ENCODE peak calls at places on chromosomes 1 and 21, in six cellular contexts. T, Q, E, F, G and L are unnamed samples.

GRCh38 chr1:60637651-60638050 is 444.7 kb upstream of the NFIA start:
- DNase-seq in T (no peak), Q (no peak), E (no peak), F (no peak), G (no peak), L (no peak)

GRCh38 chr21:36337099-36337509 is 17.1 kb downstream of the MORC3 start:
- DNase-seq in T (peak; percentile 37), Q (peak; percentile 78), E (no peak), F (no peak), G (peak; percentile 42), L (no peak)

GRCh38 chr1:197066719-197067456 is at the start of gene F13B:
- DNase-seq in T (no peak), Q (no peak), E (no peak), F (no peak), G (no peak), L (no peak)

GRCh38 chr1:247448107-247448778 is 9.7 kb downstream of the OR2B11 start:
- DNase-seq in T (peak; percentile 49), Q (peak; percentile 31), E (peak; percentile 71), F (peak; percentile 55), G (peak; percentile 53), L (peak; percentile 86)

GRCh38 chr1:10508511-10508951 is 33.8 kb downstream of the PEX14 start:
- DNase-seq in T (peak; percentile 82), Q (peak; percentile 57), E (peak; percentile 64), F (peak; percentile 60), G (no peak), L (peak; percentile 69)

GRCh38 chr1:67609572-67609939 is 75.4 kb upstream of the GADD45A start:
- DNase-seq in T (no peak), Q (no peak), E (no peak), F (no peak), G (no peak), L (no peak)

GRCh38 chr1:150999051-150999674 is 7.5 kb downstream of the MINDY1 start:
- DNase-seq in T (peak; percentile 93), Q (peak; percentile 87), E (no peak), F (no peak), G (no peak), L (no peak)

GRCh38 chr1:12473596-12474329 is 144.2 kb downstream of the DHRS3 start:
- DNase-seq in T (no peak), Q (peak; percentile 30), E (no peak), F (no peak), G (no peak), L (no peak)

GRCh38 chr1:89644119-89644814 is 11.3 kb downstream of the LRRC8C start:
- DNase-seq in T (no peak), Q (no peak), E (no peak), F (no peak), G (no peak), L (no peak)

GRCh38 chr1:89641781-89642180 is 8.9 kb downstream of the LRRC8C start:
- DNase-seq in T (peak; percentile 29), Q (no peak), E (no peak), F (no peak), G (no peak), L (no peak)

GRCh38 chr1:89640440-89640839 is 7.5 kb downstream of the LRRC8C start:
- DNase-seq in T (no peak), Q (no peak), E (no peak), F (no peak), G (no peak), L (no peak)

GRCh38 chr1:89646259-89646658 is 13.3 kb downstream of the LRRC8C start:
- DNase-seq in T (no peak), Q (no peak), E (no peak), F (no peak), G (no peak), L (no peak)

GRCh38 chr1:89643577-89643976 is 10.7 kb downstream of the LRRC8C start:
- DNase-seq in T (no peak), Q (no peak), E (no peak), F (no peak), G (no peak), L (no peak)
- H4K91ac ChIP-seq in T (no peak overlapping the region), Q (no peak overlapping the region), E (no peak overlapping the region), F (no peak overlapping the region), G (no peak overlapping the region), L (no peak overlapping the region)

DNA sequence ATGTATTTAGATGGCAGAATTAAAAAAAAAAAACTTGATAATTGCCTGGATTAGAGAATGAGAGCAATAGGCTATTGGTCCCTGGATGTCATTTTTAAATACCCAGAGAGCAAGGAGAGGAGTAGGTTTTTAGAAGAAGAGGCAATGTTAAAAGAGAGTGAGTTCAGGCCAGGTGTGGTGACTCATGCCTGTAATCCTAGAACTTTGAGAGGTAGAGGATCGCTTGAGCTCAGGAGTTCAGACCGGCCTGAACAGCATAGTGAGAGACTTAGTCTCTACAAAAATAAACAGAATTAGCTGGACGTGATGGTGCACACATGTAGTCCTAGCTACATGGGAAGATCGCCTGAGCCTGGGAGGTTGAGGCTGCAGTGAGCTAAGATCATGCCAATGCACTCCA is 15.9 kb upstream of the MUTYH start:
- DNase-seq in T (no peak), Q (peak; percentile 55), E (no peak), F (no peak), G (no peak), L (no peak)
- H4K91ac ChIP-seq in T (no peak overlapping the region), Q (no peak overlapping the region), E (no peak overlapping the region), F (no peak overlapping the region), G (no peak overlapping the region), L (no peak overlapping the region)

GRCh38 chr21:33461538-33462250 is 18.1 kb downstream of the TMEM50B start:
- DNase-seq in T (no peak), Q (no peak), E (no peak), F (no peak), G (no peak), L (no peak)
- H4K91ac ChIP-seq in T (no peak overlapping the region), Q (no peak overlapping the region), E (no peak overlapping the region), F (no peak overlapping the region), G (no peak overlapping the region), L (no peak overlapping the region)

GRCh38 chr1:221696045-221696444 is 45.8 kb downstream of the DUSP10 start:
- DNase-seq in T (no peak), Q (peak; percentile 58), E (no peak), F (no peak), G (peak; percentile 34), L (no peak)

GRCh38 chr1:221693087-221693486 is 48.8 kb downstream of the DUSP10 start:
- DNase-seq in T (no peak), Q (no peak), E (no peak), F (no peak), G (no peak), L (no peak)

GRCh38 chr1:221694109-221694508 is 47.8 kb downstream of the DUSP10 start:
- DNase-seq in T (no peak), Q (no peak), E (no peak), F (no peak), G (no peak), L (no peak)

GRCh38 chr1:221696740-221697461 is 45.0 kb downstream of the DUSP10 start:
- DNase-seq in T (no peak), Q (no peak), E (no peak), F (no peak), G (no peak), L (no peak)

DNA sequence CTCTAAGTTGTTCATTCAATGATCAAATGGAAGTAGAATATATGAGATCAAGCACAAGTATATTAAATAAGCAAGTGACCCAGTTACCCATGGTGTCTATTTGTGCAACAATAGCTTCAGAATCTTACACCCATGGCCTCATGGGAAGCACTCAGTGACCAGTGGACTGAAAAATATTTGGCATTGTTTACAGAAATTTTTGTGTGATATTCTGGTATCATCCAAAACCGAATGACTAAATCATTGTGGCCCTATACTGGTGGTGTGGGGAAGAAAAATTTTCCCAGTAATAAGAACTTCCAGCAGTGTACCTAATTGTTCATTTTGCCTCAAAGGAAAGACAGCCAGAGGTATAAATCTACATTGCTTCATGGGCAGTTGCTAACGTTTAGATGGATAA is 46.5 kb downstream of the DUSP10 start:
- DNase-seq in T (no peak), Q (no peak), E (no peak), F (no peak), G (peak; percentile 30), L (no peak)
- H4K91ac ChIP-seq in T (no peak overlapping the region), Q (no peak overlapping the region), E (no peak overlapping the region), F (no peak overlapping the region), G (no peak overlapping the region), L (no peak overlapping the region)

DNA sequence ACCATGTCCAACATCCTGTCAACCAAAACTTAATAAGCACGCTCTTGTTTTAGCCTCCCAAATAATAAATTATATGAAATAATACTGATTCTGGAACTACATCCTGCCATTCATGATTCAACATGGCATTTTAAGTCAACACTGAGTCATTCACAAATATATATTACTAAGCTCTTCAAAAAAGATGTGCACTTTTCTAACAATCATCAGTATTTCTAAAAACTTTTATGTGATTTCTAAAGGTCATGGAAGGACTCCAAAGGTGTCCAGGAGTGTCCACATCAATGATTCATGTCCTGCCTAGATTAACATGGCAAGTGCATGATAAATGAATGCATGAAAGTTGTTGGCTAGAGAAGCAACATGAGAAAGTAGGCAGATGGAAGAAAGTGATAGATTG is 51.6 kb downstream of the NEGR1 start:
- DNase-seq in T (no peak), Q (peak; percentile 23), E (no peak), F (no peak), G (no peak), L (no peak)
- H4K91ac ChIP-seq in T (no peak overlapping the region), Q (no peak overlapping the region), E (no peak overlapping the region), F (no peak overlapping the region), G (no peak overlapping the region), L (no peak overlapping the region)

GRCh38 chr1:220552672-220553258 is 24.8 kb downstream of the MARK1 start:
- DNase-seq in T (peak; percentile 16), Q (no peak), E (no peak), F (no peak), G (peak; percentile 13), L (no peak)
- H4K91ac ChIP-seq in T (no peak overlapping the region), Q (no peak overlapping the region), E (no peak overlapping the region), F (no peak overlapping the region), G (no peak overlapping the region), L (no peak overlapping the region)